ENCODE peak calls at places on chromosomes 12 and 14, in eight cellular contexts. One of them, this sample, is unnamed.

GRCh38 chr14:100093322-100093721 is 28.1 kb downstream of the EVL start:
- DNase-seq in fibroblast of the aortic adventitia: no peak
- DNase-seq in transverse colon: no peak
- DNase-seq in mesothelial cell of epicardium: no peak
- DNase-seq in neural crest cell: no peak
- DNase-seq in cardiac muscle cell: no peak
- DNase-seq in psoas muscle: no peak
- DNase-seq in NB4: no peak
- DNase-seq in this sample: no peak

GRCh38 chr14:59189281-59189821 is 884 bp downstream of the DAAM1 start:
- DNase-seq in fibroblast of the aortic adventitia: peak
- DNase-seq in transverse colon: no peak
- DNase-seq in mesothelial cell of epicardium: no peak
- DNase-seq in neural crest cell: peak
- DNase-seq in cardiac muscle cell: peak
- DNase-seq in psoas muscle: peak
- DNase-seq in NB4: peak
- DNase-seq in this sample: peak

GRCh38 chr12:126182619-126183236 is 1117.5 kb downstream of the AACS start:
- DNase-seq in fibroblast of the aortic adventitia: peak
- DNase-seq in transverse colon: no peak
- DNase-seq in mesothelial cell of epicardium: no peak
- DNase-seq in neural crest cell: no peak
- DNase-seq in cardiac muscle cell: peak
- DNase-seq in psoas muscle: no peak
- DNase-seq in NB4: peak
- DNase-seq in this sample: no peak

GRCh38 chr14:99675951-99676350 is 8.1 kb upstream of the CYP46A1 start:
- DNase-seq in fibroblast of the aortic adventitia: no peak
- DNase-seq in transverse colon: no peak
- DNase-seq in mesothelial cell of epicardium: no peak
- DNase-seq in neural crest cell: no peak
- DNase-seq in cardiac muscle cell: no peak
- DNase-seq in psoas muscle: no peak
- DNase-seq in NB4: no peak
- DNase-seq in this sample: no peak

GRCh38 chr12:52585951-52586350 is 12.3 kb upstream of the KRT74 start:
- DNase-seq in fibroblast of the aortic adventitia: no peak
- DNase-seq in transverse colon: no peak
- DNase-seq in mesothelial cell of epicardium: no peak
- DNase-seq in neural crest cell: no peak
- DNase-seq in cardiac muscle cell: no peak
- DNase-seq in psoas muscle: no peak
- DNase-seq in NB4: no peak
- DNase-seq in this sample: no peak

GRCh38 chr12:10632226-10632625 is 18.8 kb upstream of the MAGOHB start:
- DNase-seq in fibroblast of the aortic adventitia: peak
- DNase-seq in transverse colon: no peak
- DNase-seq in mesothelial cell of epicardium: no peak
- DNase-seq in neural crest cell: no peak
- DNase-seq in cardiac muscle cell: peak
- DNase-seq in psoas muscle: no peak
- DNase-seq in NB4: no peak
- DNase-seq in this sample: no peak

GRCh38 chr12:38101753-38102152 is 214.8 kb upstream of the ALG10B start:
- DNase-seq in fibroblast of the aortic adventitia: no peak
- DNase-seq in transverse colon: no peak
- DNase-seq in mesothelial cell of epicardium: no peak
- DNase-seq in neural crest cell: no peak
- DNase-seq in cardiac muscle cell: no peak
- DNase-seq in psoas muscle: no peak
- DNase-seq in NB4: no peak
- DNase-seq in this sample: no peak

GRCh38 chr14:33435911-33436310 is 497.2 kb downstream of the NPAS3 start:
- DNase-seq in fibroblast of the aortic adventitia: peak
- DNase-seq in transverse colon: no peak
- DNase-seq in mesothelial cell of epicardium: no peak
- DNase-seq in neural crest cell: no peak
- DNase-seq in cardiac muscle cell: peak
- DNase-seq in psoas muscle: no peak
- DNase-seq in NB4: no peak
- DNase-seq in this sample: no peak

GRCh38 chr12:38385492-38385864 is 68.9 kb downstream of the ALG10B start:
- DNase-seq in fibroblast of the aortic adventitia: no peak
- DNase-seq in transverse colon: no peak
- DNase-seq in mesothelial cell of epicardium: no peak
- DNase-seq in neural crest cell: no peak
- DNase-seq in cardiac muscle cell: no peak
- DNase-seq in psoas muscle: no peak
- DNase-seq in NB4: no peak
- DNase-seq in this sample: no peak

GRCh38 chr14:31270196-31270772 is 62.7 kb upstream of the HECTD1 start:
- DNase-seq in fibroblast of the aortic adventitia: peak
- DNase-seq in transverse colon: peak
- DNase-seq in mesothelial cell of epicardium: no peak
- DNase-seq in neural crest cell: no peak
- DNase-seq in cardiac muscle cell: peak
- DNase-seq in psoas muscle: no peak
- DNase-seq in NB4: peak
- DNase-seq in this sample: no peak

GRCh38 chr12:111072299-111072698 is 151.9 kb upstream of the MYL2 start:
- DNase-seq in fibroblast of the aortic adventitia: no peak
- DNase-seq in transverse colon: no peak
- DNase-seq in mesothelial cell of epicardium: no peak
- DNase-seq in neural crest cell: no peak
- DNase-seq in cardiac muscle cell: no peak
- DNase-seq in psoas muscle: no peak
- DNase-seq in NB4: no peak
- DNase-seq in this sample: no peak

GRCh38 chr12:52628841-52629240 is 10.5 kb upstream of the KRT73 start:
- DNase-seq in fibroblast of the aortic adventitia: no peak
- DNase-seq in transverse colon: no peak
- DNase-seq in mesothelial cell of epicardium: peak
- DNase-seq in neural crest cell: no peak
- DNase-seq in cardiac muscle cell: no peak
- DNase-seq in psoas muscle: no peak
- DNase-seq in NB4: no peak
- DNase-seq in this sample: no peak

GRCh38 chr12:55847603-55848329 is 5.0 kb upstream of the MMP19 start:
- DNase-seq in fibroblast of the aortic adventitia: peak
- DNase-seq in transverse colon: peak
- DNase-seq in mesothelial cell of epicardium: peak
- DNase-seq in neural crest cell: no peak
- DNase-seq in cardiac muscle cell: peak
- DNase-seq in psoas muscle: peak
- DNase-seq in NB4: peak
- DNase-seq in this sample: no peak

GRCh38 chr14:104756477-104757237 is 3.7 kb downstream of the SIVA1 start:
- DNase-seq in fibroblast of the aortic adventitia: no peak
- DNase-seq in transverse colon: no peak
- DNase-seq in mesothelial cell of epicardium: no peak
- DNase-seq in neural crest cell: no peak
- DNase-seq in cardiac muscle cell: no peak
- DNase-seq in psoas muscle: no peak
- DNase-seq in NB4: no peak
- DNase-seq in this sample: no peak

DNA sequence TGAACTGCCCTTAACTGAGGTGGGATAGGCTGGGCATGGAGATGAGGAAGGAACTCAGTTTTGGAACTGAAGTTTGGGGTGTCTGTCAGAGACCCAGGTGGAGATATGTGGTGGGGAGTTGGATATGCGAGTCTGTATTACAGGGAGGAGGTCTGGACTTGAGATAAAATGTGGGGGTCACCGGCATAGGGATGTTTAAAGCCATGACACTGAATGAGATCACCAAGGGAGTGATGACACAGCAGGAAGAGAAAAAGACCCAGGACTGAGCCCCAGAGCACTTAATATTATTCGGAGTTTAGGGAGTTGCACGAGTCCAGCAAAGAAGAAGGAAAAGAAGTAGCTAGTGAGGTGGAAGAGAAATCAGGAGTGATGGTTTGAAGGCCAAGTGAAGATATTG is 4.0 kb upstream of the OASL start:
- DNase-seq in fibroblast of the aortic adventitia: no peak
- DNase-seq in transverse colon: no peak
- DNase-seq in mesothelial cell of epicardium: no peak
- DNase-seq in neural crest cell: no peak
- DNase-seq in cardiac muscle cell: no peak
- DNase-seq in psoas muscle: no peak
- DNase-seq in NB4: no peak
- DNase-seq in this sample: no peak
- TF ChIP-seq CTCF in fibroblast of the aortic adventitia: no peak
- TF ChIP-seq CTCF in transverse colon: no peak
- TF ChIP-seq CTCF in mesothelial cell of epicardium: no peak
- TF ChIP-seq CTCF in neural crest cell: no peak
- TF ChIP-seq CTCF in cardiac muscle cell: no peak
- TF ChIP-seq CTCF in psoas muscle: no peak
- TF ChIP-seq CTCF in NB4: no peak
- TF ChIP-seq CTCF in this sample: no peak

GRCh38 chr14:72945628-72946027 is 19.4 kb downstream of the DCAF4 start:
- DNase-seq in fibroblast of the aortic adventitia: no peak
- DNase-seq in transverse colon: no peak
- DNase-seq in mesothelial cell of epicardium: no peak
- DNase-seq in neural crest cell: no peak
- DNase-seq in cardiac muscle cell: no peak
- DNase-seq in psoas muscle: no peak
- DNase-seq in NB4: no peak
- DNase-seq in this sample: no peak

GRCh38 chr14:72943876-72944430 is 17.7 kb downstream of the DCAF4 start:
- DNase-seq in fibroblast of the aortic adventitia: no peak
- DNase-seq in transverse colon: no peak
- DNase-seq in mesothelial cell of epicardium: no peak
- DNase-seq in neural crest cell: no peak
- DNase-seq in cardiac muscle cell: no peak
- DNase-seq in psoas muscle: no peak
- DNase-seq in NB4: no peak
- DNase-seq in this sample: no peak

GRCh38 chr14:72939630-72940029 is 13.4 kb downstream of the DCAF4 start:
- DNase-seq in fibroblast of the aortic adventitia: no peak
- DNase-seq in transverse colon: no peak
- DNase-seq in mesothelial cell of epicardium: no peak
- DNase-seq in neural crest cell: no peak
- DNase-seq in cardiac muscle cell: no peak
- DNase-seq in psoas muscle: no peak
- DNase-seq in NB4: no peak
- DNase-seq in this sample: no peak

GRCh38 chr14:72941286-72941985 is 15.2 kb downstream of the DCAF4 start:
- DNase-seq in fibroblast of the aortic adventitia: no peak
- DNase-seq in transverse colon: no peak
- DNase-seq in mesothelial cell of epicardium: no peak
- DNase-seq in neural crest cell: no peak
- DNase-seq in cardiac muscle cell: peak
- DNase-seq in psoas muscle: no peak
- DNase-seq in NB4: no peak
- DNase-seq in this sample: no peak

GRCh38 chr14:72942934-72943333 is 16.7 kb downstream of the DCAF4 start:
- DNase-seq in fibroblast of the aortic adventitia: no peak
- DNase-seq in transverse colon: no peak
- DNase-seq in mesothelial cell of epicardium: no peak
- DNase-seq in neural crest cell: no peak
- DNase-seq in cardiac muscle cell: no peak
- DNase-seq in psoas muscle: no peak
- DNase-seq in NB4: no peak
- DNase-seq in this sample: no peak
- TF ChIP-seq CTCF in fibroblast of the aortic adventitia: no peak
- TF ChIP-seq CTCF in transverse colon: no peak
- TF ChIP-seq CTCF in mesothelial cell of epicardium: no peak
- TF ChIP-seq CTCF in neural crest cell: no peak
- TF ChIP-seq CTCF in cardiac muscle cell: no peak
- TF ChIP-seq CTCF in psoas muscle: no peak
- TF ChIP-seq CTCF in NB4: no peak
- TF ChIP-seq CTCF in this sample: no peak

GRCh38 chr12:54415223-54415929 is 3.7 kb downstream of the ITGA5 start:
- DNase-seq in fibroblast of the aortic adventitia: no peak
- DNase-seq in transverse colon: no peak
- DNase-seq in mesothelial cell of epicardium: no peak
- DNase-seq in neural crest cell: no peak
- DNase-seq in cardiac muscle cell: no peak
- DNase-seq in psoas muscle: no peak
- DNase-seq in NB4: peak
- DNase-seq in this sample: no peak
- TF ChIP-seq CTCF in fibroblast of the aortic adventitia: peak
- TF ChIP-seq CTCF in transverse colon: no peak
- TF ChIP-seq CTCF in mesothelial cell of epicardium: no peak
- TF ChIP-seq CTCF in neural crest cell: no peak
- TF ChIP-seq CTCF in cardiac muscle cell: no peak
- TF ChIP-seq CTCF in psoas muscle: no peak
- TF ChIP-seq CTCF in NB4: peak
- TF ChIP-seq CTCF in this sample: no peak

GRCh38 chr14:60980811-60981625 is at the start of the genes SLC38A6 and TRMT5:
- DNase-seq in fibroblast of the aortic adventitia: peak
- DNase-seq in transverse colon: peak
- DNase-seq in mesothelial cell of epicardium: peak
- DNase-seq in neural crest cell: peak
- DNase-seq in cardiac muscle cell: peak
- DNase-seq in psoas muscle: peak
- DNase-seq in NB4: peak
- DNase-seq in this sample: peak
- TF ChIP-seq CTCF in fibroblast of the aortic adventitia: no peak
- TF ChIP-seq CTCF in transverse colon: no peak
- TF ChIP-seq CTCF in mesothelial cell of epicardium: no peak
- TF ChIP-seq CTCF in neural crest cell: no peak
- TF ChIP-seq CTCF in cardiac muscle cell: no peak
- TF ChIP-seq CTCF in psoas muscle: no peak
- TF ChIP-seq CTCF in NB4: no peak
- TF ChIP-seq CTCF in this sample: no peak

GRCh38 chr14:79663453-79663852 is 547.9 kb downstream of the DIO2 start:
- DNase-seq in fibroblast of the aortic adventitia: no peak
- DNase-seq in transverse colon: no peak
- DNase-seq in mesothelial cell of epicardium: no peak
- DNase-seq in neural crest cell: no peak
- DNase-seq in cardiac muscle cell: no peak
- DNase-seq in psoas muscle: no peak
- DNase-seq in NB4: no peak
- DNase-seq in this sample: no peak
- TF ChIP-seq CTCF in fibroblast of the aortic adventitia: no peak
- TF ChIP-seq CTCF in transverse colon: no peak
- TF ChIP-seq CTCF in mesothelial cell of epicardium: no peak
- TF ChIP-seq CTCF in neural crest cell: no peak
- TF ChIP-seq CTCF in cardiac muscle cell: no peak
- TF ChIP-seq CTCF in psoas muscle: no peak
- TF ChIP-seq CTCF in NB4: no peak
- TF ChIP-seq CTCF in this sample: no peak

GRCh38 chr14:95442633-95443021 is 73.8 kb downstream of the SYNE3 start:
- DNase-seq in fibroblast of the aortic adventitia: peak
- DNase-seq in transverse colon: peak
- DNase-seq in mesothelial cell of epicardium: peak
- DNase-seq in neural crest cell: peak
- DNase-seq in cardiac muscle cell: peak
- DNase-seq in psoas muscle: peak
- DNase-seq in NB4: peak
- DNase-seq in this sample: peak
- TF ChIP-seq CTCF in fibroblast of the aortic adventitia: peak
- TF ChIP-seq CTCF in transverse colon: peak
- TF ChIP-seq CTCF in mesothelial cell of epicardium: peak
- TF ChIP-seq CTCF in neural crest cell: peak
- TF ChIP-seq CTCF in cardiac muscle cell: peak
- TF ChIP-seq CTCF in psoas muscle: peak
- TF ChIP-seq CTCF in NB4: peak
- TF ChIP-seq CTCF in this sample: peak